ENCODE peak calls at places on chromosomes 1 and 21, in four cellular contexts. One of them, this sample, is unnamed.

GRCh38 chr1:12166834-12167492 is at the start of gene TNFRSF1B:
- DNase-seq in T-helper 2 cell: peak
- DNase-seq in H54: no peak
- DNase-seq in stimulated activated CD4-positive, alpha-beta T cell treated with anti-CD3 and anti-CD28 coated beads, Interleukin-4, amount 100 ng/mL, for 48 hours: peak
- DNase-seq in this sample: peak

GRCh38 chr1:195218428-195219212 is 1389.6 kb downstream of the KCNT2 start:
- DNase-seq in T-helper 2 cell: no peak
- DNase-seq in H54: no peak
- DNase-seq in stimulated activated CD4-positive, alpha-beta T cell treated with anti-CD3 and anti-CD28 coated beads, Interleukin-4, amount 100 ng/mL, for 48 hours: no peak
- DNase-seq in this sample: no peak

GRCh38 chr1:12344611-12345299 is 114.9 kb downstream of the VPS13D start:
- DNase-seq in T-helper 2 cell: no peak
- DNase-seq in H54: no peak
- DNase-seq in stimulated activated CD4-positive, alpha-beta T cell treated with anti-CD3 and anti-CD28 coated beads, Interleukin-4, amount 100 ng/mL, for 48 hours: no peak
- DNase-seq in this sample: peak

GRCh38 chr1:55380313-55380970 is 165.3 kb upstream of the USP24 start:
- DNase-seq in T-helper 2 cell: no peak
- DNase-seq in H54: no peak
- DNase-seq in stimulated activated CD4-positive, alpha-beta T cell treated with anti-CD3 and anti-CD28 coated beads, Interleukin-4, amount 100 ng/mL, for 48 hours: no peak
- DNase-seq in this sample: no peak

GRCh38 chr1:240314845-240315746 is 223.4 kb downstream of the FMN2 start:
- DNase-seq in T-helper 2 cell: no peak
- DNase-seq in H54: no peak
- DNase-seq in stimulated activated CD4-positive, alpha-beta T cell treated with anti-CD3 and anti-CD28 coated beads, Interleukin-4, amount 100 ng/mL, for 48 hours: no peak
- DNase-seq in this sample: no peak

GRCh38 chr1:229756666-229757065 is 130.6 kb downstream of the URB2 start:
- DNase-seq in T-helper 2 cell: no peak
- DNase-seq in H54: peak
- DNase-seq in stimulated activated CD4-positive, alpha-beta T cell treated with anti-CD3 and anti-CD28 coated beads, Interleukin-4, amount 100 ng/mL, for 48 hours: no peak
- DNase-seq in this sample: no peak

GRCh38 chr1:220807726-220808125 is 21.0 kb downstream of the MTARC1 start:
- DNase-seq in T-helper 2 cell: no peak
- DNase-seq in H54: no peak
- DNase-seq in stimulated activated CD4-positive, alpha-beta T cell treated with anti-CD3 and anti-CD28 coated beads, Interleukin-4, amount 100 ng/mL, for 48 hours: no peak
- DNase-seq in this sample: no peak

GRCh38 chr1:64171797-64172281 is 31.6 kb upstream of the UBE2U start:
- DNase-seq in T-helper 2 cell: no peak
- DNase-seq in H54: no peak
- DNase-seq in stimulated activated CD4-positive, alpha-beta T cell treated with anti-CD3 and anti-CD28 coated beads, Interleukin-4, amount 100 ng/mL, for 48 hours: no peak
- DNase-seq in this sample: peak

GRCh38 chr1:246110343-246111219 is 396.5 kb downstream of the SMYD3 start:
- DNase-seq in T-helper 2 cell: no peak
- DNase-seq in H54: no peak
- DNase-seq in stimulated activated CD4-positive, alpha-beta T cell treated with anti-CD3 and anti-CD28 coated beads, Interleukin-4, amount 100 ng/mL, for 48 hours: no peak
- DNase-seq in this sample: peak

GRCh38 chr21:31354604-31355443 is 10.8 kb upstream of the TIAM1 start:
- DNase-seq in T-helper 2 cell: peak
- DNase-seq in H54: peak
- DNase-seq in stimulated activated CD4-positive, alpha-beta T cell treated with anti-CD3 and anti-CD28 coated beads, Interleukin-4, amount 100 ng/mL, for 48 hours: peak
- DNase-seq in this sample: no peak